ENCODE peak calls at places on chromosomes 13 and 19, in six cellular contexts. D, C, R, H, W and B are unnamed samples.

GRCh38 chr13:71290963-71291937 is 575.8 kb downstream of the DACH1 start:
- DNase-seq in D (peak; percentile 13), C (peak; percentile 20), R (peak; percentile 79), H (no peak), W (peak; percentile 20), B (peak; percentile 78)

GRCh38 chr13:105838231-105838630 is 697.2 kb downstream of the EFNB2 start:
- DNase-seq in D (no peak), C (no peak), R (no peak), H (no peak), W (no peak), B (no peak)

GRCh38 chr19:13817615-13818371 is 22.6 kb downstream of the ZSWIM4 start:
- DNase-seq in D (no peak), C (no peak), R (no peak), H (no peak), W (no peak), B (no peak)

GRCh38 chr19:15357906-15358305 is 21.7 kb downstream of the AKAP8 start:
- DNase-seq in D (no peak), C (no peak), R (no peak), H (no peak), W (no peak), B (no peak)

GRCh38 chr19:29264897-29265296 is 51.9 kb upstream of the UQCRFS1 start:
- DNase-seq in D (no peak), C (no peak), R (no peak), H (no peak), W (no peak), B (no peak)

GRCh38 chr19:19587776-19588175 is 30.7 kb downstream of the PBX4 start:
- DNase-seq in D (no peak), C (no peak), R (no peak), H (no peak), W (no peak), B (no peak)

GRCh38 chr19:40245506-40246128 is 19.1 kb upstream of the CCNP start:
- DNase-seq in D (no peak), C (no peak), R (no peak), H (no peak), W (no peak), B (no peak)

GRCh38 chr19:12648088-12648487 is 18.5 kb downstream of the MAN2B1 start:
- DNase-seq in D (no peak), C (no peak), R (no peak), H (no peak), W (no peak), B (no peak)

GRCh38 chr19:51462276-51462675 is 4.0 kb upstream of the SIGLEC8 start:
- DNase-seq in D (no peak), C (no peak), R (no peak), H (no peak), W (no peak), B (no peak)